ENCODE peak calls at places on chromosome 19, in ten cellular contexts. L is ecto neural progenitor cell, P is GM13977, Z is aorta, V is kidney glomerular epithelial cell, M is NCI-H345, N is cardiac fibroblast, K is dorsolateral prefrontal cortex, B is stomach, H is KG1. G is an unnamed sample.

GRCh38 chr19:13962738-13963602 is 10.7 kb downstream of the DCAF15 start:
- DNase-seq in K (no peak), B (no peak), Z (peak), V (no peak), P (no peak), N (peak), H (no peak), L (peak), M (no peak), G (no peak)

GRCh38 chr19:39878398-39878797 is 32.2 kb upstream of the FBL start:
- DNase-seq in B (no peak), N (no peak), M (no peak), Z (no peak), P (no peak), L (no peak), H (no peak), V (no peak), K (no peak), G (no peak)

GRCh38 chr19:7333198-7334118 is 15.3 kb upstream of the ARHGEF18 start:
- DNase-seq in K (no peak), L (no peak), P (peak), B (no peak), V (no peak), Z (no peak), H (no peak), N (peak), M (no peak), G (no peak)

GRCh38 chr19:2043269-2043641 is 7.8 kb downstream of the MKNK2 start:
- DNase-seq in K (no peak), V (no peak), M (no peak), H (no peak), B (no peak), Z (peak), P (no peak), N (no peak), L (peak), G (peak)

GRCh38 chr19:39032164-39032918 is at the start of gene FBXO27:
- DNase-seq in P (peak), N (no peak), M (peak), Z (no peak), L (peak), K (peak), V (no peak), B (no peak), H (no peak), G (no peak)

GRCh38 chr19:1073063-1073955 is 6.3 kb downstream of the ARHGAP45 start:
- DNase-seq in M (no peak), B (no peak), H (no peak), K (no peak), L (no peak), Z (no peak), N (no peak), P (no peak), V (no peak), G (peak)

GRCh38 chr19:2343289-2343982 is 15.0 kb downstream of the SPPL2B start:
- DNase-seq in L (no peak), H (no peak), B (no peak), N (no peak), V (no peak), Z (no peak), P (no peak), M (no peak), K (no peak), G (no peak)

GRCh38 chr19:17107546-17108452 is 32.2 kb downstream of the MYO9B start:
- DNase-seq in L (no peak), Z (peak), V (peak), M (no peak), H (no peak), K (peak), P (no peak), N (peak), B (peak), G (no peak)

G was measured in activated CD4-positive, alpha-beta T cell treated with anti-CD3 and anti-CD28 coated beads, Interleukin-2, amount 10 ng/mL, durations not matched to agents 24 days and 14 days.